ENCODE peak calls at places on chromosome 1, in six cellular contexts. Y is NCI-H2171 treated with DMSO at 0.1 percent for 48 hours; U is amniotic stem cell; W is activated T-cell treated with anti-CD3 and anti-CD28 coated beads, Interleukin-2, amount 50 U/mL, for 1 hour; P is stimulated activated CD4-positive, alpha-beta T cell treated with anti-CD3 and anti-CD28 coated beads, Interleukin-4, amount 100 ng/mL, for 48 hours; J is RWPE1. Z is an unnamed sample.

GRCh38 chr1:238242156-238242555 is 351.4 kb upstream of the ZP4 start:
- DNase-seq in W (no peak), Y (no peak), U (no peak), J (peak; percentile 8), P (no peak), Z (peak; percentile 38)

GRCh38 chr1:181016563-181016962 is 6.1 kb downstream of the STX6 start:
- DNase-seq in P (no peak), J (no peak), U (no peak), Y (no peak), W (no peak), Z (no peak)

GRCh38 chr1:184693011-184693410 is 61.6 kb downstream of the EDEM3 start:
- DNase-seq in P (no peak), Y (peak; percentile 62), J (no peak), U (no peak), W (no peak), Z (no peak)

GRCh38 chr1:157181258-157181657 is 43.1 kb upstream of the ETV3 start:
- DNase-seq in U (no peak), P (no peak), J (no peak), W (no peak), Y (no peak), Z (no peak)

GRCh38 chr1:16617778-16618580 is 4.6 kb upstream of the NBPF1 start:
- DNase-seq in P (no peak), U (no peak), Y (no peak), W (no peak), J (no peak), Z (no peak)

GRCh38 chr1:238457610-238458009 is 566.9 kb upstream of the ZP4 start:
- DNase-seq in J (no peak), Y (no peak), W (no peak), U (no peak), P (no peak), Z (no peak)

GRCh38 chr1:229340496-229340895 is 2.4 kb downstream of the CCSAP start:
- DNase-seq in J (no peak), W (no peak), U (no peak), Y (peak; percentile 61), P (no peak), Z (no peak)

GRCh38 chr1:121546830-121547680 is 362.3 kb downstream of the SRGAP2C start:
- DNase-seq in P (no peak), U (no peak), W (no peak), Y (no peak), J (no peak), Z (no peak)

GRCh38 chr1:24635195-24635843 is 7.8 kb upstream of the SRRM1 start:
- DNase-seq in J (peak; percentile 62), Y (peak; percentile 87), W (no peak), P (no peak), U (peak; percentile 75), Z (no peak)

GRCh38 chr1:9289724-9290493 is 2.8 kb upstream of the SPSB1 start:
- DNase-seq in P (no peak), J (peak; percentile 61), Y (no peak), U (peak; percentile 44), W (no peak), Z (peak; percentile 81)

GRCh38 chr1:3533051-3534048 is 78.0 kb downstream of the MEGF6 start:
- DNase-seq in Y (no peak), P (no peak), J (no peak), U (no peak), W (no peak), Z (no peak)